ENCODE peak calls at places on chromosomes 11 and 22, in nine cellular contexts. One of them, this sample, is unnamed.

GRCh38 chr22:46352691-46353386 is 17.3 kb downstream of the TRMU start:
- DNase-seq in brain microvascular endothelial cell: peak; percentile 14
- DNase-seq in activated naive CD4-positive, alpha-beta T cell treated with anti-CD3 and anti-CD28 coated beads, Interleukin-2, amount 50 U/mL, for 16 hours: no peak
- DNase-seq in posterior vena cava: no peak
- DNase-seq in activated CD4-positive, alpha-beta T cell treated with anti-CD3 and anti-CD28 coated beads for 36 hours: peak; percentile 34
- DNase-seq in T-cell: no peak
- DNase-seq in caudate nucleus: no peak
- DNase-seq in iris pigment epithelial cell: peak; percentile 56
- DNase-seq in sciatic nerve: no peak
- DNase-seq in this sample: peak; percentile 80

GRCh38 chr22:36528336-36528735 is 630 bp downstream of the EIF3D start:
- DNase-seq in brain microvascular endothelial cell: no peak
- DNase-seq in activated naive CD4-positive, alpha-beta T cell treated with anti-CD3 and anti-CD28 coated beads, Interleukin-2, amount 50 U/mL, for 16 hours: peak; percentile 16
- DNase-seq in posterior vena cava: no peak
- DNase-seq in activated CD4-positive, alpha-beta T cell treated with anti-CD3 and anti-CD28 coated beads for 36 hours: peak; percentile 23
- DNase-seq in T-cell: no peak
- DNase-seq in caudate nucleus: no peak
- DNase-seq in iris pigment epithelial cell: peak; percentile 27
- DNase-seq in sciatic nerve: no peak
- DNase-seq in this sample: no peak

GRCh38 chr11:117180661-117181585 is 2.4 kb downstream of the SIDT2 start:
- DNase-seq in brain microvascular endothelial cell: peak; percentile 64
- DNase-seq in activated naive CD4-positive, alpha-beta T cell treated with anti-CD3 and anti-CD28 coated beads, Interleukin-2, amount 50 U/mL, for 16 hours: peak; percentile 59
- DNase-seq in posterior vena cava: peak; percentile 93
- DNase-seq in activated CD4-positive, alpha-beta T cell treated with anti-CD3 and anti-CD28 coated beads for 36 hours: peak; percentile 88
- DNase-seq in T-cell: peak; percentile 42
- DNase-seq in caudate nucleus: no peak
- DNase-seq in iris pigment epithelial cell: peak; percentile 77
- DNase-seq in sciatic nerve: peak; percentile 84
- DNase-seq in this sample: peak; percentile 76

GRCh38 chr22:37088108-37088605 is 21.4 kb downstream of the TMPRSS6 start:
- DNase-seq in brain microvascular endothelial cell: peak; percentile 12
- DNase-seq in activated naive CD4-positive, alpha-beta T cell treated with anti-CD3 and anti-CD28 coated beads, Interleukin-2, amount 50 U/mL, for 16 hours: no peak
- DNase-seq in posterior vena cava: no peak
- DNase-seq in activated CD4-positive, alpha-beta T cell treated with anti-CD3 and anti-CD28 coated beads for 36 hours: peak; percentile 83
- DNase-seq in T-cell: no peak
- DNase-seq in caudate nucleus: no peak
- DNase-seq in iris pigment epithelial cell: no peak
- DNase-seq in sciatic nerve: no peak
- DNase-seq in this sample: no peak

GRCh38 chr11:134999490-135000066 is 587.5 kb upstream of the B3GAT1 start:
- DNase-seq in brain microvascular endothelial cell: no peak
- DNase-seq in activated naive CD4-positive, alpha-beta T cell treated with anti-CD3 and anti-CD28 coated beads, Interleukin-2, amount 50 U/mL, for 16 hours: no peak
- DNase-seq in posterior vena cava: no peak
- DNase-seq in activated CD4-positive, alpha-beta T cell treated with anti-CD3 and anti-CD28 coated beads for 36 hours: no peak
- DNase-seq in T-cell: no peak
- DNase-seq in caudate nucleus: no peak
- DNase-seq in iris pigment epithelial cell: no peak
- DNase-seq in sciatic nerve: no peak
- DNase-seq in this sample: no peak

GRCh38 chr22:43230983-43231723 is 44.2 kb upstream of the TTLL12 start:
- DNase-seq in brain microvascular endothelial cell: peak; percentile 24
- DNase-seq in activated naive CD4-positive, alpha-beta T cell treated with anti-CD3 and anti-CD28 coated beads, Interleukin-2, amount 50 U/mL, for 16 hours: peak; percentile 66
- DNase-seq in posterior vena cava: no peak
- DNase-seq in activated CD4-positive, alpha-beta T cell treated with anti-CD3 and anti-CD28 coated beads for 36 hours: peak; percentile 83
- DNase-seq in T-cell: peak; percentile 55
- DNase-seq in caudate nucleus: no peak
- DNase-seq in iris pigment epithelial cell: peak; percentile 25
- DNase-seq in sciatic nerve: peak; percentile 72
- DNase-seq in this sample: peak; percentile 90

GRCh38 chr22:36386351-36386899 is 1.3 kb downstream of the MYH9 start:
- DNase-seq in brain microvascular endothelial cell: no peak
- DNase-seq in activated naive CD4-positive, alpha-beta T cell treated with anti-CD3 and anti-CD28 coated beads, Interleukin-2, amount 50 U/mL, for 16 hours: peak; percentile 50
- DNase-seq in posterior vena cava: peak; percentile 85
- DNase-seq in activated CD4-positive, alpha-beta T cell treated with anti-CD3 and anti-CD28 coated beads for 36 hours: peak; percentile 84
- DNase-seq in T-cell: no peak
- DNase-seq in caudate nucleus: no peak
- DNase-seq in iris pigment epithelial cell: peak; percentile 61
- DNase-seq in sciatic nerve: no peak
- DNase-seq in this sample: peak; percentile 83

GRCh38 chr11:79609511-79609910 is 168.7 kb upstream of the TENM4 start:
- DNase-seq in brain microvascular endothelial cell: no peak
- DNase-seq in activated naive CD4-positive, alpha-beta T cell treated with anti-CD3 and anti-CD28 coated beads, Interleukin-2, amount 50 U/mL, for 16 hours: no peak
- DNase-seq in posterior vena cava: no peak
- DNase-seq in activated CD4-positive, alpha-beta T cell treated with anti-CD3 and anti-CD28 coated beads for 36 hours: no peak
- DNase-seq in T-cell: no peak
- DNase-seq in caudate nucleus: no peak
- DNase-seq in iris pigment epithelial cell: no peak
- DNase-seq in sciatic nerve: no peak
- DNase-seq in this sample: no peak

GRCh38 chr22:39967103-39967829 is 7.1 kb downstream of the TMA7B start:
- DNase-seq in brain microvascular endothelial cell: peak; percentile 40
- DNase-seq in activated naive CD4-positive, alpha-beta T cell treated with anti-CD3 and anti-CD28 coated beads, Interleukin-2, amount 50 U/mL, for 16 hours: no peak
- DNase-seq in posterior vena cava: no peak
- DNase-seq in activated CD4-positive, alpha-beta T cell treated with anti-CD3 and anti-CD28 coated beads for 36 hours: no peak
- DNase-seq in T-cell: no peak
- DNase-seq in caudate nucleus: no peak
- DNase-seq in iris pigment epithelial cell: peak; percentile 82
- DNase-seq in sciatic nerve: no peak
- DNase-seq in this sample: no peak

GRCh38 chr11:59010693-59011092 is 71.4 kb downstream of the GLYATL1 start:
- DNase-seq in brain microvascular endothelial cell: no peak
- DNase-seq in activated naive CD4-positive, alpha-beta T cell treated with anti-CD3 and anti-CD28 coated beads, Interleukin-2, amount 50 U/mL, for 16 hours: no peak
- DNase-seq in posterior vena cava: no peak
- DNase-seq in activated CD4-positive, alpha-beta T cell treated with anti-CD3 and anti-CD28 coated beads for 36 hours: no peak
- DNase-seq in T-cell: no peak
- DNase-seq in caudate nucleus: no peak
- DNase-seq in iris pigment epithelial cell: no peak
- DNase-seq in sciatic nerve: no peak
- DNase-seq in this sample: no peak

GRCh38 chr11:8313504-8314090 is 49.9 kb upstream of the LMO1 start:
- DNase-seq in brain microvascular endothelial cell: no peak
- DNase-seq in activated naive CD4-positive, alpha-beta T cell treated with anti-CD3 and anti-CD28 coated beads, Interleukin-2, amount 50 U/mL, for 16 hours: no peak
- DNase-seq in posterior vena cava: peak; percentile 62
- DNase-seq in activated CD4-positive, alpha-beta T cell treated with anti-CD3 and anti-CD28 coated beads for 36 hours: no peak
- DNase-seq in T-cell: no peak
- DNase-seq in caudate nucleus: no peak
- DNase-seq in iris pigment epithelial cell: no peak
- DNase-seq in sciatic nerve: no peak
- DNase-seq in this sample: no peak